ENCODE peak calls at places on chromosomes 12 and 14, in four cellular contexts. S is fibroblast of pulmonary artery, F is tibial artery, L is gastrocnemius medialis. E is an unnamed sample.

GRCh38 chr12:91053951-91054715 is 3.7 kb downstream of the KERA start:
- DNase-seq in F (no peak), S (peak), L (no peak), E (no peak)

GRCh38 chr12:128920468-128920867 is 67.2 kb downstream of the GLT1D1 start:
- DNase-seq in S (peak), L (peak), F (peak), E (no peak)

GRCh38 chr14:34926552-34926951 is 51.4 kb upstream of the BAZ1A start:
- DNase-seq in F (no peak), S (peak), L (no peak), E (no peak)

GRCh38 chr14:92362781-92363235 is 39.8 kb downstream of the SLC24A4 start:
- DNase-seq in S (peak), F (peak), L (no peak), E (no peak)

GRCh38 chr12:132429122-132429931 is 60.6 kb upstream of the FBRSL1 start:
- DNase-seq in F (no peak), S (no peak), L (no peak), E (no peak)

GRCh38 chr14:24059841-24060388 is 8.1 kb downstream of the CARMIL3 start:
- DNase-seq in S (no peak), L (no peak), F (no peak), E (no peak)

GRCh38 chr12:11667159-11667558 is 17.7 kb downstream of the ETV6 start:
- DNase-seq in L (no peak), S (no peak), F (no peak), E (no peak)

GRCh38 chr12:3314306-3314663 is 176.7 kb upstream of the PRMT8 start:
- DNase-seq in F (no peak), L (no peak), S (no peak), E (no peak)

GRCh38 chr14:105876829-105877228 is 350.4 kb downstream of the TMEM121 start:
- DNase-seq in L (peak), F (no peak), S (no peak), E (no peak)

GRCh38 chr12:113340061-113340460 is 5.2 kb upstream of the SLC8B1 start:
- DNase-seq in F (no peak), S (no peak), L (no peak), E (no peak)

GRCh38 chr12:14723763-14724162 is 27.4 kb upstream of the GUCY2C start:
- DNase-seq in L (no peak), F (peak), S (peak), E (no peak)

GRCh38 chr12:106583578-106584103 is 837 bp downstream of the RFX4 start:
- DNase-seq in S (peak), F (no peak), L (no peak), E (no peak)

GRCh38 chr12:89183985-89184435 is 168.3 kb downstream of the DUSP6 start:
- DNase-seq in L (peak), F (peak), S (peak), E (no peak)

GRCh38 chr12:90543841-90544240 is 411.1 kb downstream of the CCER1 start:
- DNase-seq in F (no peak), S (peak), L (no peak), E (no peak)

GRCh38 chr14:67187210-67187609 is 2.0 kb upstream of the GARIN2 start:
- DNase-seq in F (no peak), L (no peak), S (peak), E (peak)

GRCh38 chr12:127388985-127389384 is 878.0 kb upstream of the TMEM132C start:
- DNase-seq in S (no peak), F (no peak), L (no peak), E (no peak)

GRCh38 chr12:51441583-51441982 is 17.0 kb downstream of the SLC4A8 start:
- DNase-seq in F (no peak), L (no peak), S (peak), E (peak)

GRCh38 chr12:104498211-104498801 is 41.6 kb downstream of the CHST11 start:
- DNase-seq in F (no peak), S (no peak), L (no peak), E (no peak)

GRCh38 chr14:44531648-44532047 is 24.6 kb upstream of the FSCB start:
- DNase-seq in S (peak), L (no peak), F (no peak), E (no peak)

GRCh38 chr12:131088701-131089525 is 135.2 kb downstream of the ADGRD1 start:
- DNase-seq in S (no peak), L (no peak), F (peak), E (no peak)

GRCh38 chr12:112261559-112261958 is 120.7 kb downstream of the HECTD4 start:
- DNase-seq in F (no peak), L (no peak), S (peak), E (no peak)

GRCh38 chr14:92495041-92495440 is 18.5 kb upstream of the RIN3 start:
- DNase-seq in S (peak), L (no peak), F (peak), E (peak)

GRCh38 chr12:91181053-91181452 is 1.6 kb downstream of the DCN start:
- DNase-seq in F (no peak), S (peak), L (no peak), E (no peak)

GRCh38 chr12:76010732-76011458 is 20.7 kb downstream of the PHLDA1 start:
- DNase-seq in S (peak), L (no peak), F (no peak), E (no peak)

GRCh38 chr12:922297-922696 is 27.2 kb downstream of the RAD52 start:
- DNase-seq in S (no peak), F (no peak), L (no peak), E (no peak)

GRCh38 chr12:50824914-50825313 is 17.8 kb upstream of the TMPRSS12 start:
- DNase-seq in F (no peak), S (no peak), L (peak), E (no peak)

GRCh38 chr12:25529738-25530137 is 23.3 kb downstream of the LMNTD1 start:
- DNase-seq in L (no peak), F (no peak), S (peak), E (no peak)

GRCh38 chr12:75553398-75553797 is 42.0 kb upstream of the KRR1 start:
- DNase-seq in L (no peak), S (no peak), F (no peak), E (no peak)

GRCh38 chr14:71050227-71050823 is 143.1 kb downstream of the PCNX1 start:
- DNase-seq in F (no peak), L (no peak), S (peak), E (no peak)

GRCh38 chr14:99348816-99349609 is 77.0 kb upstream of the BCL11B start:
- DNase-seq in S (no peak), F (no peak), L (no peak), E (no peak)

GRCh38 chr14:77730976-77731497 is 23.1 kb downstream of the SLIRP start:
- DNase-seq in L (no peak), S (no peak), F (no peak), E (no peak)

GRCh38 chr12:101604132-101604531 is 9.4 kb downstream of the MYBPC1 start:
- DNase-seq in F (no peak), L (no peak), S (no peak), E (no peak)

GRCh38 chr14:20697273-20698017 is 8.9 kb downstream of the ANG start:
- DNase-seq in L (peak), S (peak), F (peak), E (no peak)

GRCh38 chr12:74365178-74365964 is 172.3 kb upstream of the ATXN7L3B start:
- DNase-seq in L (no peak), F (no peak), S (peak), E (no peak)
- H3K4me3 ChIP-seq in L (no peak), F (no peak), S (no peak), E (no peak)

GRCh38 chr12:120534703-120535655 is 823 bp downstream of the RNF10 start:
- DNase-seq in S (peak), L (peak), F (peak), E (no peak)
- TF ChIP-seq CTCF in S (no peak), L (no peak), F (no peak), E (no peak)

DNA sequence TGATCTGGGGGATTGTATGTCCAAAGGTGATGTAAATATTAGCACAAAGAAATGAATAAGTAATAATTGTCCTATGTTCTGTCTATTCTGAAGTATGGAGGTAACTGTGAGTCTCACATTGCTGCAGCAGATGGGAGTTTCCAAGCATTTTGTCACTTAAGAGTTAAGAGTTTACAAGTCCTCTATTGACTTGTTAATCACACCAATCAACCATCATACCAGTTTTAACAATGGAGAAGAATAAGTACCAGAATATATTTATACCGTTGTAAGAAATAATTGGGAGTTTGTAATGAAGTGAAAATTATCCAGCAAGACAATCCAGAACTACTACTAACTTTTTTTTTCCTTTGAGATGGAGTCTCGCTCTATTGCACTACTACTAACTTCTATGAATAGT is 139.1 kb downstream of the MDGA2 start:
- DNase-seq in F (no peak), L (no peak), S (no peak), E (no peak)
- H3K4me3 ChIP-seq in F (no peak), L (no peak), S (no peak), E (no peak)

GRCh38 chr14:36243183-36243582 is 66.7 kb upstream of the PTCSC3 start:
- DNase-seq in F (no peak), S (no peak), L (no peak), E (no peak)

GRCh38 chr14:36238666-36239363 is 62.3 kb upstream of the PTCSC3 start:
- DNase-seq in L (no peak), F (no peak), S (peak), E (no peak)

GRCh38 chr14:36245223-36245622 is 68.7 kb upstream of the PTCSC3 start:
- DNase-seq in S (no peak), L (no peak), F (no peak), E (no peak)

DNA sequence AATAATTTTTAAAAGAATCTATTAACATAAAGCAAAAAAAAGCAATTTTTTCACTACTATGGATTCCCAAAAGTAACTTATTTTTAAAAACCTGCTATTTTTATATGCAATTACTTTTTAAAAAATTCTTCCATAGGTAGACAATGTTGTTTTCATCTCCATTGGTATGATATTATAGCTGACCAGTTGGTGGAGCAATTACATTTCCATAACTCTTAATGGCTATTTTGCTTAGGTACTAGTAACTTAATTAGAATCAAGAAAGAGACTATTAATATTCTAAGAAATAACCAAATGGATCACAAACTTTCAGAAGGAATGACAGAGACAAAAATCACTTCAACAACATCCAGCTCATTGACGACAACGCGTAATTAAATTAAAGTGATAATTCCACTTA is 64.7 kb upstream of the PTCSC3 start:
- DNase-seq in L (no peak), S (peak), F (no peak), E (no peak)
- TF ChIP-seq CTCF in L (no peak), S (peak), F (no peak), E (no peak)

GRCh38 chr12:28059220-28059619 is 86.7 kb upstream of the PTHLH start:
- DNase-seq in L (no peak), F (no peak), S (no peak), E (no peak)

GRCh38 chr12:28059678-28060077 is 87.1 kb upstream of the PTHLH start:
- DNase-seq in L (no peak), F (no peak), S (no peak), E (no peak)

GRCh38 chr12:28060901-28061300 is 88.4 kb upstream of the PTHLH start:
- DNase-seq in S (no peak), F (no peak), L (no peak), E (no peak)

GRCh38 chr12:28054583-28054982 is 82.0 kb upstream of the PTHLH start:
- DNase-seq in F (no peak), L (no peak), S (no peak), E (no peak)

GRCh38 chr12:28057856-28058615 is 85.5 kb upstream of the PTHLH start:
- DNase-seq in L (no peak), S (no peak), F (no peak), E (no peak)
- H3K4me3 ChIP-seq in L (no peak), S (no peak), F (no peak), E (no peak)

GRCh38 chr12:65279387-65280112 is 1.1 kb downstream of the MSRB3 start:
- DNase-seq in F (no peak), S (peak), L (no peak), E (no peak)

GRCh38 chr12:65280306-65280705 is 1.8 kb downstream of the MSRB3 start:
- DNase-seq in L (no peak), F (no peak), S (peak), E (no peak)

GRCh38 chr12:65277994-65278575 is 398 bp upstream of the MSRB3 start:
- DNase-seq in L (peak), F (no peak), S (no peak), E (no peak)

GRCh38 chr12:65278576-65279386 is at the start of gene MSRB3:
- DNase-seq in L (peak), S (peak), F (peak), E (peak)

GRCh38 chr12:65282840-65283239 is 4.4 kb downstream of the MSRB3 start:
- DNase-seq in L (no peak), F (no peak), S (no peak), E (no peak)
- TF ChIP-seq CTCF in L (no peak), F (no peak), S (peak), E (no peak)

DNA sequence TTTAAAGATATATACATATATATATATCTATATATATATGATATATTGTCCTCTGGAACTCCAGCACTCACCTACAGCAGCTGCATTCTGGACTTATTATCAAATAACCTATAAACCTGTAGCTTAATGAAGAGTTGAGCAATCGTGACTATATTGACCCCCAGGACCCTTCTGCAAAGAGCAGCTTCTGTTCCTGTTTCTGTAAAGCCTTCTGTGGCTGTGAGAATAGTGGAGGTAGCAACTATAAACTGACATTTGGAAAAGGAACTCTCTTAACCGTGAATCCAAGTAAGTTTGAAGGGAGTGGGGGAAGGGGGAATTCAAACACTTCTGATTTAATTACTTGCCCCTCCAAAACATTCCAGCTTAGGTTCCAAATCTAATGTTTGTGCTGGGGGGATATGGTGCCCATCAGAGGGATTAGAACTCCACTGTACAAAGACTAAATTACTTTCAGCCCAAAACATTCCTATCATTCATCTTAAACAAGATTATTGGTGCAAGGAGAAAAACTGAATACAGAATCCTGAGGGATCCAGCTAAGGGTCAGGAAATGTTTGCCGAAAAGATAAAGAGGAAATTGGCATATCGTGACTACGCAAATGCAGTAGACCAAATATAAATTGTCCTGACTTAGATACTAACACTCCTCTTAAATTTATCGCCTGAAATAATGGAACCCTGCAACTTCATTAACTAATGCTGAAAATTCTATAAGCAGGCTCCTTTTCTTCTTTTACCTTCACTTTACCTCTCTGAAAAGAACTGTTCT is 106.1 kb downstream of the DAD1 start:
- DNase-seq in S (no peak), L (no peak), F (no peak), E (no peak)
- H3K4me3 ChIP-seq in S (no peak), L (no peak), F (no peak), E (no peak)

GRCh38 chr12:31011746-31012567 is 61.7 kb upstream of the DDX11 start:
- DNase-seq in F (no peak), S (no peak), L (no peak), E (no peak)
- TF ChIP-seq CTCF in F (no peak), S (peak), L (no peak), E (peak)

DNA sequence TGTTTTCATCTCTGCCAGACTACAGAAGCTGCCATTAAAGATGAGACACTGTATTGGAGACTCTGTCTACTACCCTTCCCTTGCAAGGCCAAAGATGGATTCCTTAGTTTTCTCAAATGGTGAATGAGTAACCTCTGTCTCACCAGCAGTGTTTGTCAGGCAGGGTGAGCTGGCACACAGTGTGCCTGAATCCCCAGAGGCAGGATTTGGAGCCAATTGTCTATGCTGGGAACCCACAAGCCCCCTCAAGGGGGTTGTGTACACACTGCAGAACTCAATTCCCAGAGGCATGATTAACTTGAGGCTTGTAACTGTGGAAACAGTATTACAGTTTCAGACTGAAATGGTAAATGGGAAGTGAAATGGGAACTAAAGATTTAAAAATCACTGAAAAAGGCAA is 136.8 kb upstream of the PTPRB start:
- DNase-seq in F (no peak), L (no peak), S (peak), E (peak)
- H3K4me3 ChIP-seq in F (no peak), L (no peak), S (no peak), E (no peak)

DNA sequence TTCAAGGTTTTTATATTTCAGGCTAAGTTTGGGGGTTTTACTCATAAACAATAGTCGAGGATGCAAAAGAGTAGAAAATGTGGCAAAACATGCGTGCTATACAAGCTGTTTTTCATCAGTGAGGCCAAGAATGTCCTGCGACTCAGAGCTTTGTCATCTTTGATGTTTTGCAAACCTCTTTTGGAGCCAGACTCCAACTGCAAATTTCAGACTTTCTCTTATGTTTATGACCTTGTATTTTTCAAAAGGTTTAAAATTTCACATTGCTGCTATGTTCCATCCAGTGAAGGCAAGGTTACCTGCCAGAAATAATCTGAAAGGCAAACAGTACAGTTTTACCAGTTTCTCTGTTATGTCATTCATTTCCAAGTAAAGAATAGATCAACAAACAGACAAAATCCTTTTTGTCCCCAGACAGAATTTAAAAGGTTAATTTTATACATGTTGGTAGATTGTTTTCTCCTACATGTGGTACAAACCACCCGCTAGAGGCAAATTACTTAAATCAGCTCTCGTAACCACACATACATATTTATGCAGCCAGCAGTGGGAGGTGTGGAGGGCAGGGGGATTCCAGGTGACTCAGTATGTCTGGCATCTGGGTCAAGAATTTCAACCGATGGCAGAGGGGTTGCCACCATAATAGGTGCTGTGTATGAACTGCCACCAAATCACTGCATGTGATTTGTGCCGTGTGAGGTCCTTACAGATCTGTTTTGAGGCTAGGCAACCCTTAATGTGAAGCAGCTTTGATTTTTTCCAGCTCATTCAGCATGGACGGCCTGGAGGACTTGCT is 119.8 kb upstream of the CPM start:
- DNase-seq in L (no peak), F (no peak), S (peak), E (peak)
- TF ChIP-seq CTCF in L (no peak), F (no peak), S (peak), E (no peak)